ENCODE peak calls at places on chromosomes 12 and 14, in six cellular contexts. I is esophagus squamous epithelium, J is EL, E is SJSA1, H is HFFc6, S is ovary. B is an unnamed sample.

GRCh38 chr14:93008381-93008780 is 85.4 kb downstream of the CHGA start:
- DNase-seq in E (no peak), J (peak), S (peak), I (no peak), H (peak), B (no peak)

GRCh38 chr14:73795974-73796373 is 55.7 kb upstream of the PTGR2 start:
- DNase-seq in S (no peak), E (no peak), I (no peak), H (peak), J (peak), B (no peak)

GRCh38 chr14:37595809-37596595 is 573 bp downstream of the TTC6 start:
- DNase-seq in S (no peak), E (no peak), I (no peak), J (peak), H (no peak), B (peak)

GRCh38 chr14:92624764-92625163 is 111.2 kb downstream of the RIN3 start:
- DNase-seq in I (no peak), E (no peak), H (no peak), S (no peak), J (no peak), B (no peak)

GRCh38 chr14:36504805-36505192 is 15.2 kb downstream of the NKX2-1 start:
- DNase-seq in J (no peak), E (no peak), I (no peak), H (no peak), S (no peak), B (no peak)

GRCh38 chr14:93906341-93907329 is 20.5 kb upstream of the FAM181A start:
- DNase-seq in S (peak), J (peak), I (no peak), H (peak), E (peak), B (peak)

GRCh38 chr12:124821252-124822200 is 42.1 kb downstream of the SCARB1 start:
- DNase-seq in J (no peak), E (no peak), I (no peak), H (no peak), S (no peak), B (no peak)

GRCh38 chr14:77236814-77237213 is 34.2 kb downstream of the NGB start:
- DNase-seq in I (no peak), H (no peak), E (no peak), S (no peak), J (no peak), B (no peak)

GRCh38 chr14:92963301-92964123 is 40.6 kb downstream of the CHGA start:
- DNase-seq in E (peak), S (no peak), I (no peak), H (no peak), J (no peak), B (no peak)

GRCh38 chr12:56151672-56152131 is 685 bp upstream of the MYL6B start:
- DNase-seq in J (peak), I (no peak), S (peak), H (no peak), E (no peak), B (peak)

GRCh38 chr14:104424406-104425072 is 155.0 kb upstream of the C14orf180 start:
- DNase-seq in J (no peak), E (no peak), H (no peak), I (no peak), S (peak), B (no peak)

GRCh38 chr12:94151577-94151976 is 3.2 kb downstream of the PLXNC1 start:
- DNase-seq in J (no peak), E (no peak), H (no peak), S (no peak), I (no peak), B (no peak)

GRCh38 chr12:30016656-30017055 is 232.9 kb upstream of the TMTC1 start:
- DNase-seq in H (no peak), S (no peak), J (no peak), E (no peak), I (no peak), B (no peak)

GRCh38 chr12:56634242-56634836 is 4.2 kb upstream of the BAZ2A start:
- DNase-seq in J (peak), H (no peak), S (peak), I (no peak), E (peak), B (peak)

GRCh38 chr12:11669348-11669747 is 19.9 kb downstream of the ETV6 start:
- DNase-seq in E (no peak), J (no peak), H (no peak), I (no peak), S (no peak), B (no peak)

GRCh38 chr12:43540474-43540873 is 11.5 kb downstream of the ADAMTS20 start:
- DNase-seq in H (no peak), J (no peak), I (no peak), S (no peak), E (no peak), B (no peak)

GRCh38 chr12:2998789-2999264 is 39.6 kb downstream of the TEAD4 start:
- DNase-seq in S (peak), J (peak), E (no peak), I (no peak), H (peak), B (no peak)

GRCh38 chr12:46471404-46471803 is 98.8 kb upstream of the SLC38A2 start:
- DNase-seq in J (no peak), E (no peak), S (no peak), I (no peak), H (no peak), B (no peak)

GRCh38 chr14:23067847-23068791 is 10.8 kb upstream of the CDH24 start:
- DNase-seq in E (no peak), S (peak), H (no peak), I (no peak), J (peak), B (no peak)

GRCh38 chr14:20679907-20680306 is 4.5 kb upstream of the RNASE4 start:
- DNase-seq in J (peak), S (peak), H (no peak), E (no peak), I (no peak), B (no peak)

GRCh38 chr14:23376477-23377200 is at the start of gene CMTM5:
- DNase-seq in E (no peak), H (no peak), I (no peak), J (no peak), S (no peak), B (no peak)

GRCh38 chr12:42568952-42569916 is 20.3 kb downstream of the PRICKLE1 start:
- DNase-seq in H (peak), I (no peak), J (peak), E (peak), S (no peak), B (no peak)

GRCh38 chr12:96208346-96208745 is 14.2 kb downstream of the ELK3 start:
- DNase-seq in J (peak), I (no peak), H (peak), S (no peak), E (peak), B (no peak)

GRCh38 chr12:105738036-105738435 is 400.7 kb downstream of the NUAK1 start:
- DNase-seq in E (peak), J (peak), I (no peak), H (no peak), S (peak), B (no peak)

B was measured in activated naive CD8-positive, alpha-beta T cell treated with anti-CD3 and anti-CD28 coated beads, Interleukin-2, amount 50 U/mL, for 24 hours.